ENCODE peak calls at places on chromosomes 1 and 21, in six cellular contexts. U, K, L, V, G and H are unnamed samples.

GRCh38 chr21:39136711-39137110 is 46.5 kb downstream of the PSMG1 start:
- DNase-seq in U (no peak), K (no peak), L (no peak), V (no peak), G (no peak), H (no peak)

GRCh38 chr1:9434247-9434646 is 105.0 kb upstream of the SLC25A33 start:
- DNase-seq in U (no peak), K (no peak), L (no peak), V (no peak), G (no peak), H (no peak)

GRCh38 chr1:995665-996633 is 3.9 kb downstream of the HES4 start:
- DNase-seq in U (peak), K (no peak), L (no peak), V (no peak), G (no peak), H (no peak)

GRCh38 chr21:37658121-37658993 is 257.9 kb downstream of the KCNJ6 start:
- DNase-seq in U (no peak), K (no peak), L (no peak), V (no peak), G (no peak), H (no peak)

GRCh38 chr1:93659805-93660479 is 21.7 kb downstream of the BCAR3 start:
- DNase-seq in U (no peak), K (peak), L (no peak), V (no peak), G (no peak), H (no peak)

GRCh38 chr21:42086969-42087368 is 15.9 kb downstream of the UMODL1 start:
- DNase-seq in U (no peak), K (no peak), L (no peak), V (no peak), G (no peak), H (no peak)

GRCh38 chr1:93730621-93731020 is 49.0 kb upstream of the BCAR3 start:
- DNase-seq in U (no peak), K (no peak), L (no peak), V (no peak), G (no peak), H (no peak)

GRCh38 chr1:228108055-228108690 is 926 bp downstream of the MRPL55 start:
- DNase-seq in U (peak), K (no peak), L (no peak), V (no peak), G (no peak), H (no peak)

GRCh38 chr1:22077728-22078127 is 25.2 kb downstream of the CDC42 start:
- DNase-seq in U (no peak), K (no peak), L (no peak), V (no peak), G (no peak), H (no peak)

GRCh38 chr1:24711329-24711728 is 33.9 kb upstream of the CLIC4 start:
- DNase-seq in U (no peak), K (no peak), L (no peak), V (no peak), G (no peak), H (no peak)

GRCh38 chr1:47986741-47987140 is 10.4 kb downstream of the TRABD2B start:
- DNase-seq in U (no peak), K (no peak), L (no peak), V (no peak), G (peak), H (no peak)

GRCh38 chr1:6171546-6172124 is 8.5 kb downstream of the CHD5 start:
- DNase-seq in U (peak), K (no peak), L (no peak), V (no peak), G (peak), H (no peak)

GRCh38 chr21:42384999-42385398 is 10.9 kb downstream of the TMPRSS3 start:
- DNase-seq in U (no peak), K (peak), L (no peak), V (peak), G (no peak), H (no peak)

GRCh38 chr1:111030590-111030989 is 66.9 kb upstream of the LRIF1 start:
- DNase-seq in U (peak), K (peak), L (peak), V (peak), G (peak), H (no peak)

GRCh38 chr1:153750026-153750995 is 22.5 kb downstream of the INTS3 start:
- DNase-seq in U (no peak), K (peak), L (no peak), V (no peak), G (no peak), H (no peak)

GRCh38 chr1:176949033-176949662 is 215.4 kb downstream of the ASTN1 start:
- DNase-seq in U (peak), K (no peak), L (no peak), V (peak), G (peak), H (no peak)

GRCh38 chr1:221877365-221877764 is 135.5 kb upstream of the DUSP10 start:
- DNase-seq in U (no peak), K (no peak), L (no peak), V (no peak), G (peak), H (no peak)

GRCh38 chr1:9085306-9085940 is 16.0 kb upstream of the SLC2A5 start:
- DNase-seq in U (no peak), K (no peak), L (no peak), V (no peak), G (no peak), H (no peak)

GRCh38 chr1:110524311-110525249 is 5.6 kb upstream of the KCNA10 start:
- DNase-seq in U (peak), K (no peak), L (no peak), V (peak), G (peak), H (no peak)

DNA sequence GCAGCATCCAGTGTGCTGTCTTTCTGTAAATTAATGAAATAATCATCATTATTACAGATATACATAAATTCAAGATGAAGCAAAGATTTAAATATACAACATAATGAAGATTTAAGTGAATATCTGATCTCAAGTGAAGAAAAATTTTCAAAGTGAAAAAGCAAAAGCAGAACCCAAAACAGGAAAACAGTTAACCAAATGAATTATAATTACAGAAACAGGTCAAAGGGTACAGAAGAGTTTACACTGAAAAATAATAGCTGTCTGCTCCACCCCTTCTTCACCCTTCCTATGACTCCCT is 44.8 kb upstream of the GTF2B start:
- DNase-seq in U (no peak), K (no peak), L (no peak), V (no peak), G (no peak), H (no peak)
- TF ChIP-seq CTCF in U (peak), K (no peak), L (peak), V (no peak), G (no peak), H (peak)

GRCh38 chr1:150973826-150974579 is 632 bp downstream of the CERS2 start:
- DNase-seq in U (peak), K (no peak), L (no peak), V (peak), G (peak), H (peak)

GRCh38 chr1:150972417-150972940 is 2.2 kb downstream of the CERS2 start:
- DNase-seq in U (no peak), K (no peak), L (no peak), V (no peak), G (no peak), H (no peak)

GRCh38 chr1:150973258-150973825 is 1.3 kb downstream of the CERS2 start:
- DNase-seq in U (peak), K (no peak), L (no peak), V (no peak), G (no peak), H (peak)

GRCh38 chr1:150970818-150971582 is 3.6 kb downstream of the CERS2 start:
- DNase-seq in U (peak), K (peak), L (no peak), V (peak), G (peak), H (no peak)

DNA sequence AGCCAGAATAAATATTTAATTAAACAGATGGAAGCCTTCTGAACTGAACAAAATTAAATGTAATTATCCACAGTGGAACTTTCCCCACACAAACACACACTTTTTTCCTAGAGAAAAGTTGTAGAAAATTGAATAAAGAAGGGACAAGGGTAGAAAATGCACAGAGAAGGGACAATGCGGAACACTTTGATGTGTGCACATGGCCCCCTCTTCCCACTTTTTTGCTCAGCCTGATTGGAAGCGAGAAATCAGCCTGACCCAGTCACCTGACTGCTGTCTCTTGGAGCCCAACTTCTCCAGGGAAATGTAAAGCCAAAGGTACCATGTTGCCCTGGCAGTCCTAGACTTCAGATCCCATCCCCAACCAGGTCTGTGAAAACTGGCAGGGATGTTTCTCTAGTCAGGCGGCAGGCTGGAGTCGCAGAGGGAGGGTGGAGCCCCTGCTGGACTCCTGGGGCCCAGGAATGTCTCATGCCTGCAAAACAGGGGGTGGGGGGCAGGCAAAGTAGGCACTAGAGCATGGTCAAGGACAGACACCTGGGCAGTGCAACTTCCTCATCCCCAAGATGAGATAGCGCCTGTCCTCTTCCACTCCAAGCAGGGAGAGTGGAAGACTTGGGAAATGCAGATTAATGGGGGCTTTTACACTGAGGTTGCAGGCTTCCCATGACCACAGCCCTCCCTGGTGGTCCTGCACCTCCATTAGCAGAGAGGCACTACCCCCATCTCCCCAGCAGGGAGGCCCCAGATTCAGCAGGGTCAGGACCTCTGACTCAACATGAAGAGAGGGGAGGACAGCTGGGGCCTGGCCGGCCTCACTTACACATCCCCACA is 2.8 kb downstream of the CERS2 start:
- DNase-seq in U (peak), K (no peak), L (no peak), V (no peak), G (peak), H (no peak)
- TF ChIP-seq CTCF in U (peak), K (no peak), L (no peak), V (no peak), G (no peak), H (no peak)

DNA sequence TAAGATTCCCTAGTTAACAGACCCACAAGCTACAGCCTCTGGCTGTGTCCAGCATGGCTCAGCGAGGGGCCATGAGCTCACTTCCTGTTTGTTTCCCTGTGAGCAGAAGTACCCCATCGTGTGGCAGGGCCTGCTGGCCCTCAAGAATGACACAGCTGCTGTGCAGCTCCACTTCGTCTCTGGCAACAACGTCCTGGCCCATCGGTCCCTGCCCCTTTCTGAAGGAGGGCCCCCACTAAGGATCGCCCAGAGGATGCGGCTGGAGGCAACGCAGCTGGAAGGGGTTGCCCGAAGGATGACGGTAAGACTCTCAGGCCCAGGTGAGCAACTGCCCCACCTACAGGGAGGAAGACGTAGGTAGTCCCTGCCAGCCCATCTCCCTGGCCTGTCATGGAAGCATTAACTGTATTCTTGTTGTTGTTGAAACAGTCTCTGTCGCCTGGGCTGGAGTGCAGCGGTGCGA is 38.2 kb downstream of the ZBTB17 start:
- DNase-seq in U (peak), K (no peak), L (no peak), V (no peak), G (no peak), H (no peak)
- TF ChIP-seq CTCF in U (peak), K (no peak), L (no peak), V (no peak), G (no peak), H (no peak)

GRCh38 chr1:114764689-114765088 is 6.9 kb upstream of the CSDE1 start:
- DNase-seq in U (no peak), K (no peak), L (no peak), V (no peak), G (no peak), H (no peak)
- TF ChIP-seq CTCF in U (peak), K (no peak), L (no peak), V (no peak), G (no peak), H (no peak)

GRCh38 chr1:169105434-169106094 is 926 bp upstream of the ATP1B1 start:
- DNase-seq in U (peak), K (no peak), L (no peak), V (peak), G (peak), H (peak)
- TF ChIP-seq CTCF in U (no peak), K (no peak), L (no peak), V (no peak), G (no peak), H (no peak)

GRCh38 chr1:224616761-224617409 is 768 bp downstream of the CNIH3 start:
- DNase-seq in U (peak), K (no peak), L (no peak), V (no peak), G (no peak), H (no peak)

GRCh38 chr1:224619209-224619608 is 3.1 kb downstream of the CNIH3 start:
- DNase-seq in U (no peak), K (no peak), L (no peak), V (no peak), G (no peak), H (no peak)

GRCh38 chr1:224617410-224618361 is 1.6 kb downstream of the CNIH3 start:
- DNase-seq in U (peak), K (no peak), L (no peak), V (no peak), G (no peak), H (no peak)

GRCh38 chr1:224613486-224613885 is 2.6 kb upstream of the CNIH3 start:
- DNase-seq in U (no peak), K (no peak), L (no peak), V (no peak), G (no peak), H (no peak)

DNA sequence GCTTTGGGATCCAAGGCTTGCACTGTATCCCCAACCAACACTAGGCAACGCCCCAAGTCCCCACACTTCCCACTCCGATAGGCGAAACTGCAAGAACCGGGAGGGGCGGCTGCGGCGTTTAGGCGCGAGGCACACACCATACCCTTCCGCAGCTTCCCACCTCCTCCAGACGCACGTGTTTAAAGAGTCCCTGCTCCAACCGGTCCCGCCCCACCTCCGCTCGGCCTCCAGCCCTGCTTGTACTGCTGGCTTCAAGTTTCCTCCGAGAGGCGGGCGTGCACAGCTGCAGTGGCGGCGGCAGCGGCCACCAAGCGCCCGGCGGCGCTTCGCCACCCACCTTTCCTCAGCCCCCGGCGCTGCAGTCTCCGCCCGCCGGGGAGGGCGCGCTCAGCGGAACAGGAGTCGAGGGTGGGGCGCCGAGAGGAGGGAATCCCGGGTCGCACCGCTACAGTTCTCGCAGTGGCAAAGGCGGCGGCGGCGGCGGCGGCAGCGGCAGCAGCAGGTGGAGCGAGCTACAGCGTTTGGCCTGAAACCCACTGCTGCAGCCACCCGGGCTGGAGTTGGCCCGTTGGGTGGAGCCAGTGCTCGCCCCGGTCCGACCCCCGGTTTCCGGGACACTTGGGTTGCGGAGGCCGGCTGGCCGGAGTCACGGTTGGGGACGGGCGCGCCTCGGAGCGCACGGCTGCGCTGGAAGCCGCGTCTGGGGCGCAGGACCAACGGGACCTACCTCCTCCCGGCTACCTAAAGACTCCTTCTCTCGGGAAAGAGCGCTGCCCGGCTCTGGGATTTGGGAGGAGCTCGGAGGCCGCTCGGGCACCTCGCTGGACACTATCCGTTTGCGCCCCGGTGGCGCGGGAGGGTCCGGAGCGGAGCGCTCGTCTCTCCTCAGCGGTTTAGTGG is at the start of gene CNIH3:
- DNase-seq in U (peak), K (no peak), L (no peak), V (no peak), G (peak), H (no peak)
- TF ChIP-seq CTCF in U (no peak), K (no peak), L (no peak), V (no peak), G (no peak), H (no peak)

GRCh38 chr1:89615676-89616598 is 17.0 kb upstream of the LRRC8C start:
- DNase-seq in U (peak), K (no peak), L (peak), V (no peak), G (no peak), H (peak)
- TF ChIP-seq CTCF in U (peak), K (no peak), L (peak), V (peak), G (peak), H (peak)

DNA sequence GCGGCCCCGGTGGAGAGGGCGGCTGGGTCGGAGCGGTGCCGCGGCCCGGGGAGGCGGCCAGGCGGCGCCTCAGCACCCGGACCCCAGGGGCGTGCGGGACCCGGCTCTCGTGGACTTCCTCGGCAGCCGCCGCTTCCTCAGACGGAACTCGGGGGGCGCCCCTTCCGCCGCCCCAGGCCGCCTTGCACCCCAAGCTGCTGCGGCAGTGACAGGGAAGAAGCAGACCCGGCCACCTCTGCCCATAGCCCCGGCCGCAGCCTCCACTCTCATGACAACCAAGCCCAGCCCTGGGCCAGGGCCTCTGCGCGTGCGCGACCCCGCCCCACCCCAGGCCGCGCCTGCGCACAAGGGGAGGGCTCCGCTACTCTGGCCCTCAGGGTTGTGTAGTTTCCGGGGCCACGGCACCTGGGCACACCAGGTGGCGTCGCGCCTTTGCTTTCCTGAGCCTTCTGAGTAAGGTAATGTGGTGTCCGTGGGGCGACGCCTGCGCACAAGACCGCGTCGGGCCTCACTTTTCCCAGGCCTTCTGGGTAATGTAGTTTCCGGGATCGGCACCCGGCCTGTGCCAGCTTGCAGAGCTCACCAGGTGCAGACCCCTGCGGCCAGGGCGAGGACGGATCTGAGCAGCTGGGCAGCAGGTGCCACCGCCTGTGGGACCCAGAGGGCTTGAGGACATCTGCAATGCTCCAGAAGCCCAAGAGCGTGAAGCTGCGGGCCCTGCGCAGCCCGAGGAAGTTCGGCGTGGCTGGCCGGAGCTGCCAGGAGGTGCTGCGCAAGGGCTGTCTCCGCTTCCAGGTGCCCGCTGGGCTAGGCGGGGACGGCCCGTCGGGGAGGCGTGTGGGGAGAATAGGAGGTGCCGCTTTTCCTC is at the start of the genes CEP104 and DFFB:
- DNase-seq in U (peak), K (peak), L (peak), V (peak), G (peak), H (peak)
- TF ChIP-seq CTCF in U (peak), K (peak), L (peak), V (peak), G (no peak), H (peak)

GRCh38 chr1:64006276-64007051 is 197.0 kb upstream of the UBE2U start:
- DNase-seq in U (peak), K (no peak), L (no peak), V (no peak), G (no peak), H (no peak)
- TF ChIP-seq CTCF in U (no peak), K (no peak), L (no peak), V (no peak), G (no peak), H (no peak)

DNA sequence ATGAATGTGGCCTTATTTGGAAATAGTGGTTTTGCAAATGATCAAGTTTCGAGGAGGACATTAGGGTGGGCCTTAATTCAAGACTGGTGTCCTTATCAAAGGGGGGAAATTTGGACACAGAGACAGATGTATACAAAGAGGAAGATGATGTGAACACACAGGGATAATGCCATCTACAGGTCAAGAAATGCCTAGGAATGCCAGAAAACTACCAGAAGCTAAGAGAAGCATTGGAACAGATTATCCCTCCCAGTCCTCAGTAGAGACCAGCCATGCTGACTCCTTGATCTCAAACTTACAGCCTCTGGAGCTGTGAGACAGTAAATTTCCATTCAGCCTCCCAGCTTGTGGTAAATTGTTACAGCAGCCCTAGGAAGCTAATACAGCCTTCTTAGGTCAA is 151.4 kb downstream of the PTGER3 start:
- DNase-seq in U (peak), K (no peak), L (no peak), V (no peak), G (no peak), H (no peak)
- TF ChIP-seq CTCF in U (peak), K (no peak), L (no peak), V (no peak), G (no peak), H (no peak)